ENCODE peak calls at places on chromosomes 16 and 17, in five cellular contexts. A, W, F, S and G are unnamed samples.

GRCh38 chr16:66714659-66715307 is 18.2 kb upstream of the CMTM4 start:
- DNase-seq in A (no peak), W (no peak), F (no peak), S (no peak), G (no peak)

GRCh38 chr17:68861602-68862001 is 93.6 kb downstream of the ABCA8 start:
- DNase-seq in A (no peak), W (no peak), F (no peak), S (no peak), G (no peak)

GRCh38 chr16:89093602-89094251 is at the start of gene ACSF3:
- DNase-seq in A (peak; percentile 88), W (peak; percentile 27), F (peak; percentile 60), S (peak; percentile 22), G (peak; percentile 86)

GRCh38 chr17:42431758-42432161 is 8.7 kb upstream of the CAVIN1 start:
- DNase-seq in A (no peak), W (no peak), F (no peak), S (no peak), G (no peak)

GRCh38 chr16:67528222-67528869 is at the start of gene RIPOR1:
- DNase-seq in A (peak; percentile 65), W (no peak), F (no peak), S (no peak), G (no peak)

GRCh38 chr16:78929798-78930197 is 670.7 kb downstream of the MAF start:
- DNase-seq in A (no peak), W (no peak), F (no peak), S (no peak), G (no peak)

GRCh38 chr16:57711-58110 is 4.1 kb downstream of the SNRNP25 start:
- DNase-seq in A (no peak), W (no peak), F (no peak), S (no peak), G (no peak)

GRCh38 chr16:67822511-67822910 is 15.8 kb downstream of the TSNAXIP1 start:
- DNase-seq in A (no peak), W (no peak), F (no peak), S (no peak), G (no peak)

GRCh38 chr16:20773679-20774078 is 9.9 kb downstream of the ACSM3 start:
- DNase-seq in A (no peak), W (no peak), F (no peak), S (no peak), G (no peak)

GRCh38 chr17:8188408-8188839 is 1.6 kb downstream of the BORCS6 start:
- DNase-seq in A (peak; percentile 27), W (no peak), F (no peak), S (no peak), G (no peak)

GRCh38 chr17:67138392-67138791 is 94.0 kb downstream of the CACNG1 start:
- DNase-seq in A (no peak), W (no peak), F (no peak), S (no peak), G (no peak)

GRCh38 chr17:61383689-61384201 is 15.9 kb upstream of the TBX2 start:
- DNase-seq in A (no peak), W (no peak), F (no peak), S (no peak), G (no peak)

GRCh38 chr16:46972429-46972970 is 974 bp downstream of the DNAJA2 start:
- DNase-seq in A (no peak), W (no peak), F (no peak), S (no peak), G (peak; percentile 60)

GRCh38 chr16:16974192-16974591 is 496.6 kb downstream of the XYLT1 start:
- DNase-seq in A (no peak), W (no peak), F (no peak), S (no peak), G (no peak)

GRCh38 chr17:17664073-17664470 is 17.2 kb upstream of the RAI1 start:
- DNase-seq in A (no peak), W (no peak), F (no peak), S (no peak), G (no peak)

GRCh38 chr17:61335105-61335844 is 64.4 kb upstream of the TBX2 start:
- DNase-seq in A (no peak), W (no peak), F (no peak), S (no peak), G (no peak)

GRCh38 chr16:3998793-3999478 is 117.3 kb downstream of the ADCY9 start:
- DNase-seq in A (no peak), W (no peak), F (no peak), S (no peak), G (no peak)

GRCh38 chr16:11204513-11205047 is 51.4 kb downstream of the SOCS1 start:
- DNase-seq in A (no peak), W (no peak), F (no peak), S (no peak), G (no peak)

GRCh38 chr16:48524348-48525200 is 85.4 kb downstream of the N4BP1 start:
- DNase-seq in A (no peak), W (no peak), F (no peak), S (no peak), G (no peak)

GRCh38 chr17:1002412-1002753 is 5.5 kb downstream of the TIMM22 start:
- DNase-seq in A (no peak), W (no peak), F (no peak), S (no peak), G (no peak)

GRCh38 chr17:34909040-34909439 is 52.2 kb downstream of the CCT6B start:
- DNase-seq in A (no peak), W (no peak), F (no peak), S (no peak), G (no peak)